ENCODE peak calls at places on chromosomes 5 and 9, in four cellular contexts. One of them, this sample, is unnamed.
A peak's percentile ranks its signal among the peaks of the same experiment; 100 is the strongest.

GRCh38 chr9:134186471-134187109 is 22.2 kb upstream of the RNU6ATAC start:
- DNase-seq in testis: peak; percentile 68
- DNase-seq in CD8-positive, alpha-beta memory T cell: no peak
- DNase-seq in thoracic aorta: no peak
- DNase-seq in this sample: no peak

GRCh38 chr9:109780453-109781033 is 545 bp downstream of the PALM2AKAP2 start:
- DNase-seq in testis: no peak
- DNase-seq in CD8-positive, alpha-beta memory T cell: no peak
- DNase-seq in thoracic aorta: no peak
- DNase-seq in this sample: peak; percentile 86

GRCh38 chr5:1235379-1235778 is 10.2 kb downstream of the SLC6A18 start:
- DNase-seq in testis: peak; percentile 27
- DNase-seq in CD8-positive, alpha-beta memory T cell: no peak
- DNase-seq in thoracic aorta: no peak
- DNase-seq in this sample: no peak

GRCh38 chr9:89006308-89006707 is 15.0 kb downstream of the S1PR3 start:
- DNase-seq in testis: no peak
- DNase-seq in CD8-positive, alpha-beta memory T cell: no peak
- DNase-seq in thoracic aorta: no peak
- DNase-seq in this sample: no peak

GRCh38 chr5:121693864-121694263 is 157.8 kb upstream of the FTMT start:
- DNase-seq in testis: no peak
- DNase-seq in CD8-positive, alpha-beta memory T cell: no peak
- DNase-seq in thoracic aorta: no peak
- DNase-seq in this sample: no peak

GRCh38 chr9:14312721-14313377 is 1.1 kb downstream of the NFIB start:
- DNase-seq in testis: peak; percentile 51
- DNase-seq in CD8-positive, alpha-beta memory T cell: no peak
- DNase-seq in thoracic aorta: no peak
- DNase-seq in this sample: no peak

GRCh38 chr5:143922718-143923117 is 110.8 kb downstream of the HMHB1 start:
- DNase-seq in testis: no peak
- DNase-seq in CD8-positive, alpha-beta memory T cell: no peak
- DNase-seq in thoracic aorta: no peak
- DNase-seq in this sample: no peak

GRCh38 chr5:149711338-149711737 is 18.8 kb upstream of the PPARGC1B start:
- DNase-seq in testis: no peak
- DNase-seq in CD8-positive, alpha-beta memory T cell: no peak
- DNase-seq in thoracic aorta: no peak
- DNase-seq in this sample: peak; percentile 39

GRCh38 chr9:8652282-8652681 is 852.7 kb upstream of the DMAC1 start:
- DNase-seq in testis: no peak
- DNase-seq in CD8-positive, alpha-beta memory T cell: no peak
- DNase-seq in thoracic aorta: no peak
- DNase-seq in this sample: no peak

GRCh38 chr5:23332650-23333251 is 174.7 kb upstream of the PRDM9 start:
- DNase-seq in testis: no peak
- DNase-seq in CD8-positive, alpha-beta memory T cell: no peak
- DNase-seq in thoracic aorta: no peak
- DNase-seq in this sample: no peak

GRCh38 chr9:3468407-3469205 is 57.2 kb downstream of the RFX3 start:
- DNase-seq in testis: no peak
- DNase-seq in CD8-positive, alpha-beta memory T cell: no peak
- DNase-seq in thoracic aorta: no peak
- DNase-seq in this sample: no peak

GRCh38 chr5:65394078-65394477 is 87.6 kb downstream of the ADAMTS6 start:
- DNase-seq in testis: no peak
- DNase-seq in CD8-positive, alpha-beta memory T cell: no peak
- DNase-seq in thoracic aorta: no peak
- DNase-seq in this sample: no peak

GRCh38 chr5:149300441-149300840 is 28.8 kb downstream of the AFAP1L1 start:
- DNase-seq in testis: no peak
- DNase-seq in CD8-positive, alpha-beta memory T cell: no peak
- DNase-seq in thoracic aorta: no peak
- DNase-seq in this sample: no peak

GRCh38 chr5:6424110-6424659 is 24.5 kb upstream of the UBE2QL1 start:
- DNase-seq in testis: no peak
- DNase-seq in CD8-positive, alpha-beta memory T cell: no peak
- DNase-seq in thoracic aorta: no peak
- DNase-seq in this sample: no peak

GRCh38 chr5:164336906-164337305 is 831.5 kb downstream of the MAT2B start:
- DNase-seq in testis: no peak
- DNase-seq in CD8-positive, alpha-beta memory T cell: no peak
- DNase-seq in thoracic aorta: no peak
- DNase-seq in this sample: no peak

GRCh38 chr5:36238896-36239295 is 2.8 kb downstream of the NADK2 start:
- DNase-seq in testis: no peak
- DNase-seq in CD8-positive, alpha-beta memory T cell: no peak
- DNase-seq in thoracic aorta: no peak
- DNase-seq in this sample: no peak

GRCh38 chr9:23120630-23121029 is 674.0 kb downstream of the DMRTA1 start:
- DNase-seq in testis: no peak
- DNase-seq in CD8-positive, alpha-beta memory T cell: no peak
- DNase-seq in thoracic aorta: no peak
- DNase-seq in this sample: no peak

GRCh38 chr9:95085036-95085770 is 232.3 kb downstream of the FANCC start:
- DNase-seq in testis: no peak
- DNase-seq in CD8-positive, alpha-beta memory T cell: no peak
- DNase-seq in thoracic aorta: no peak
- DNase-seq in this sample: no peak

GRCh38 chr5:142356318-142356715 is 31.5 kb upstream of the SPRY4 start:
- DNase-seq in testis: no peak
- DNase-seq in CD8-positive, alpha-beta memory T cell: no peak
- DNase-seq in thoracic aorta: no peak
- DNase-seq in this sample: no peak

GRCh38 chr9:8924529-8924928 is 1125.0 kb upstream of the DMAC1 start:
- DNase-seq in testis: no peak
- DNase-seq in CD8-positive, alpha-beta memory T cell: no peak
- DNase-seq in thoracic aorta: no peak
- DNase-seq in this sample: no peak

GRCh38 chr9:137985637-137986071 is 108.1 kb downstream of the CACNA1B start:
- DNase-seq in testis: no peak
- DNase-seq in CD8-positive, alpha-beta memory T cell: no peak
- DNase-seq in thoracic aorta: no peak
- DNase-seq in this sample: no peak

GRCh38 chr5:140113180-140113698 is 670 bp upstream of the PURA start:
- DNase-seq in testis: peak; percentile 54
- DNase-seq in CD8-positive, alpha-beta memory T cell: peak; percentile 39
- DNase-seq in thoracic aorta: no peak
- DNase-seq in this sample: no peak

GRCh38 chr9:137607141-137607857 is 1.8 kb downstream of the ARRDC1 start:
- DNase-seq in testis: no peak
- DNase-seq in CD8-positive, alpha-beta memory T cell: no peak
- DNase-seq in thoracic aorta: no peak
- DNase-seq in this sample: no peak

GRCh38 chr5:176736271-176736965 is 73.9 kb upstream of the UNC5A start:
- DNase-seq in testis: peak; percentile 6
- DNase-seq in CD8-positive, alpha-beta memory T cell: no peak
- DNase-seq in thoracic aorta: no peak
- DNase-seq in this sample: no peak

GRCh38 chr5:120568716-120569115 is 104.6 kb downstream of the PRR16 start:
- DNase-seq in testis: no peak
- DNase-seq in CD8-positive, alpha-beta memory T cell: no peak
- DNase-seq in thoracic aorta: no peak
- DNase-seq in this sample: no peak

GRCh38 chr9:126376903-126377342 is 50.3 kb downstream of the MVB12B start:
- DNase-seq in testis: peak; percentile 44
- DNase-seq in CD8-positive, alpha-beta memory T cell: no peak
- DNase-seq in thoracic aorta: no peak
- DNase-seq in this sample: no peak

GRCh38 chr5:107068782-107069181 is 602.0 kb downstream of the EFNA5 start:
- DNase-seq in testis: no peak
- DNase-seq in CD8-positive, alpha-beta memory T cell: no peak
- DNase-seq in thoracic aorta: no peak
- DNase-seq in this sample: no peak

GRCh38 chr9:76859860-76860259 is 46.1 kb downstream of the PRUNE2 start:
- DNase-seq in testis: no peak
- DNase-seq in CD8-positive, alpha-beta memory T cell: no peak
- DNase-seq in thoracic aorta: no peak
- DNase-seq in this sample: no peak

GRCh38 chr9:26437056-26437711 is 455.4 kb downstream of the CAAP1 start:
- DNase-seq in testis: no peak
- DNase-seq in CD8-positive, alpha-beta memory T cell: no peak
- DNase-seq in thoracic aorta: no peak
- DNase-seq in this sample: no peak

GRCh38 chr9:126125577-126125976 is 201.1 kb upstream of the MVB12B start:
- DNase-seq in testis: peak; percentile 20
- DNase-seq in CD8-positive, alpha-beta memory T cell: no peak
- DNase-seq in thoracic aorta: no peak
- DNase-seq in this sample: peak; percentile 50

GRCh38 chr5:146290318-146290717 is 48.3 kb upstream of the POU4F3 start:
- DNase-seq in testis: no peak
- DNase-seq in CD8-positive, alpha-beta memory T cell: no peak
- DNase-seq in thoracic aorta: no peak
- DNase-seq in this sample: no peak

GRCh38 chr5:164132358-164132757 is 626.9 kb downstream of the MAT2B start:
- DNase-seq in testis: no peak
- DNase-seq in CD8-positive, alpha-beta memory T cell: no peak
- DNase-seq in thoracic aorta: no peak
- DNase-seq in this sample: no peak

GRCh38 chr5:125700380-125700856 is 722.8 kb upstream of the GRAMD2B start:
- DNase-seq in testis: no peak
- DNase-seq in CD8-positive, alpha-beta memory T cell: no peak
- DNase-seq in thoracic aorta: no peak
- DNase-seq in this sample: no peak

GRCh38 chr5:150069619-150070276 is 16.6 kb downstream of the CSF1R start:
- DNase-seq in testis: no peak
- DNase-seq in CD8-positive, alpha-beta memory T cell: no peak
- DNase-seq in thoracic aorta: no peak
- DNase-seq in this sample: no peak

GRCh38 chr5:2130361-2130760 is 247.6 kb upstream of the IRX4 start:
- DNase-seq in testis: no peak
- DNase-seq in CD8-positive, alpha-beta memory T cell: no peak
- DNase-seq in thoracic aorta: no peak
- DNase-seq in this sample: no peak

DNA sequence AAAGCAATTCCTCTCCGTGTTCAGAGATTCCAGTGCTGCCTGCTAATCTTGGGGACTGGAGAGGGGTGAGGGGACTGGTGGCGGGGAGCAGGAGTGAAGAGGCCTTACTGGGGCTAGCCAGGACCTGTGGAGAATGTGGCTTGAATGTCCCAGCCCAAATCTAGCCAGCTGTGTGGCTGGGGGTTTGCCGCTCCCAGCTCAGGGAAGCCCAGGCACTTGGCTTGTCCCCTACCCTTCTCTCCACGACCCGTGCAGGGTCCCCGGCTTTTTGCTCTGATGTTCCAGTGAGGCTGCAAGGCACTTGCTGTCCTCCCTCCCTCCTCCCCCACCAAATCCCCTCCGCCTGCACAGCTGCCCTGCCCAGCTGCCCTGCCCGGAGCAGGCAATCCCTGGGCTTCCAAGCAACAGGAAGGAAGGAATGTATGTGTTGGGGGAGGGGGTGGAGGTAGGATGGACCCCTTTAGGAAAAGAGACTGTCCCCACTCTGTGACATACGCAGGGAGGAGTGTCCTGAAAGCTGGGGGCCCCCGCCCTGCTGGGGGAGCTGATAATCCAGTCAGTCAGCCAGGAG is 2.6 kb downstream of the N4BP3 start:
- DNase-seq in testis: no peak
- DNase-seq in CD8-positive, alpha-beta memory T cell: peak; percentile 17
- DNase-seq in thoracic aorta: no peak
- DNase-seq in this sample: no peak
- H3K4me3 ChIP-seq in testis: no peak overlapping the region
- H3K4me3 ChIP-seq in CD8-positive, alpha-beta memory T cell: peak overlapping the region; percentile 34
- H3K4me3 ChIP-seq in thoracic aorta: no peak overlapping the region
- H3K4me3 ChIP-seq in this sample: no peak overlapping the region

DNA sequence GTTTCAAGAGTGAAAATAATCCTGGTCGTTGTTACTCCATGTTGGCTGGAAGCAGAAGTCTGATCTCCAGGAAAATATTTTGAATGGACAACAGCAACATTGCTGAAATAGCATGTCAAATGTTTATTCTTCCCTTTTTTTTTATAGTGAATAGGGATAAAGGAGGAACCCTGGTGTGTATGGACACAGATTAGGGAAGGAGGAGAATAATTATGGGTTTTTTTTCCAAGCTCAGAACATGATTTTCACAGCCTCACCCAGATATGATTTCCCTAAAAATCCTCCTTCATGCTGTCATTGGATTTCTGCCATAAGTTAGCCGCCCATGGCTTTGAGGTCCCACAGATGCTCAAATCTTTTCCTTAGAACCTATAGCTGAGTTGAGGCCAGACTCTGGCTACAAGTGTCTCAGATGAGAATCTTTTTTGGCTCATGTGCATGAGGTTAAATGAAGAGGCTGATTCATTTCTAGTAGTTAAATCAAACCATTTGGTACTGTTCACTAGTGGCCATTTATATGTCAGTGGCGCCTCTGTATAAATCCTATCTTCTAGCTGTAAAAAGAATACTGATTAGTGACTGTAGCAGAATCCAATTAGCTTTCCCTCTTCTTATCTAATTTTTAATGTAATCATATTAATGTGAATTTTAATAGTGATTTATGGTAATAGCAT is 65.5 kb upstream of the LIFR start:
- DNase-seq in testis: no peak
- DNase-seq in CD8-positive, alpha-beta memory T cell: no peak
- DNase-seq in thoracic aorta: no peak
- DNase-seq in this sample: no peak
- H3K27ac ChIP-seq in testis: no peak overlapping the region
- H3K27ac ChIP-seq in CD8-positive, alpha-beta memory T cell: no peak overlapping the region
- H3K27ac ChIP-seq in thoracic aorta: no peak overlapping the region
- H3K27ac ChIP-seq in this sample: no peak overlapping the region

GRCh38 chr9:129285979-129286772 is 108.1 kb upstream of the IER5L start:
- DNase-seq in testis: peak; percentile 7
- DNase-seq in CD8-positive, alpha-beta memory T cell: no peak
- DNase-seq in thoracic aorta: no peak
- DNase-seq in this sample: peak; percentile 77
- H3K4me1 ChIP-seq in testis: no peaks in the 10 kb centered on the region
- H3K4me1 ChIP-seq in CD8-positive, alpha-beta memory T cell: no peaks in the 10 kb centered on the region
- H3K4me1 ChIP-seq in thoracic aorta: no peaks in the 10 kb centered on the region
- H3K4me1 ChIP-seq in this sample: no peaks in the 10 kb centered on the region

DNA sequence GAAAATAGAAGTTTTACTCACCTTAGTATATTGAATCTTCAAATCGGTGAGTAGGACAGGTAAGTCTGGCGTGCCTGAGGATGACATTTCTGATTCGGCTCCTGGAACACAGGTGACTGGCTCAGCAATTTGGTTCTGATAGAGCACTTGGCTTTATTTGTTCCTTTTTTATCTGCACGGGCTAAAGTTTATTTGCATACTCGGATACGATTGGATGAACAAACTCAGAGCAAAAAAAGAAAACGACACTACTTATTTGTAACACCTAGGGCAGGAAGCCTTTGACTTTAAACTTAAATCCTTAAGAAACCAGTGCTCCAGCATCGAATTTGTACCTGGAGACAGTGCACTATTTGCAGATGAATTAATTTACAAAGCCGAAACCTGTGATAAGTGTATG is at the start of gene ALDH1A1:
- DNase-seq in testis: peak; percentile 84
- DNase-seq in CD8-positive, alpha-beta memory T cell: no peak
- DNase-seq in thoracic aorta: no peak
- DNase-seq in this sample: no peak
- H3K4me3 ChIP-seq in testis: peak within 1 kb of the TSS; percentile 39
- H3K4me3 ChIP-seq in CD8-positive, alpha-beta memory T cell: no peak within 1 kb of the TSS
- H3K4me3 ChIP-seq in thoracic aorta: peak within 1 kb of the TSS; percentile 76
- H3K4me3 ChIP-seq in this sample: peak within 1 kb of the TSS; percentile 58